ENCODE peak calls at places on chromosomes 6 and 20, in six cellular contexts. One of them, this sample, is unnamed.

GRCh38 chr20:4091332-4092135 is 76.2 kb upstream of the RNF24 start:
- DNase-seq in NCI-H187 treated with DMSO at 0.1 percent for 48 hours: no peak
- DNase-seq in H1: no peak
- DNase-seq in activated T-cell treated with anti-CD3 and anti-CD28 coated beads, Interleukin-2, amount 50 U/mL, for 4 hours: peak; percentile 32
- DNase-seq in transverse colon: peak; percentile 66
- DNase-seq in HCT116: no peak
- DNase-seq in this sample: peak; percentile 65

GRCh38 chr6:55734256-55734655 is 141.1 kb downstream of the BMP5 start:
- DNase-seq in NCI-H187 treated with DMSO at 0.1 percent for 48 hours: no peak
- DNase-seq in H1: no peak
- DNase-seq in activated T-cell treated with anti-CD3 and anti-CD28 coated beads, Interleukin-2, amount 50 U/mL, for 4 hours: no peak
- DNase-seq in transverse colon: no peak
- DNase-seq in HCT116: no peak
- DNase-seq in this sample: no peak

GRCh38 chr6:96942676-96943075 is 18.1 kb downstream of the KLHL32 start:
- DNase-seq in NCI-H187 treated with DMSO at 0.1 percent for 48 hours: no peak
- DNase-seq in H1: no peak
- DNase-seq in activated T-cell treated with anti-CD3 and anti-CD28 coated beads, Interleukin-2, amount 50 U/mL, for 4 hours: no peak
- DNase-seq in transverse colon: no peak
- DNase-seq in HCT116: no peak
- DNase-seq in this sample: no peak

GRCh38 chr20:24163501-24163900 is 174.9 kb upstream of the GGTLC1 start:
- DNase-seq in NCI-H187 treated with DMSO at 0.1 percent for 48 hours: no peak
- DNase-seq in H1: no peak
- DNase-seq in activated T-cell treated with anti-CD3 and anti-CD28 coated beads, Interleukin-2, amount 50 U/mL, for 4 hours: no peak
- DNase-seq in transverse colon: no peak
- DNase-seq in HCT116: no peak
- DNase-seq in this sample: no peak

GRCh38 chr6:84762220-84762940 is 2.0 kb downstream of the TBX18 start:
- DNase-seq in NCI-H187 treated with DMSO at 0.1 percent for 48 hours: no peak
- DNase-seq in H1: no peak
- DNase-seq in activated T-cell treated with anti-CD3 and anti-CD28 coated beads, Interleukin-2, amount 50 U/mL, for 4 hours: no peak
- DNase-seq in transverse colon: no peak
- DNase-seq in HCT116: no peak
- DNase-seq in this sample: no peak

GRCh38 chr6:57262901-57263694 is 41.0 kb upstream of the RAB23 start:
- DNase-seq in NCI-H187 treated with DMSO at 0.1 percent for 48 hours: no peak
- DNase-seq in H1: no peak
- DNase-seq in activated T-cell treated with anti-CD3 and anti-CD28 coated beads, Interleukin-2, amount 50 U/mL, for 4 hours: no peak
- DNase-seq in transverse colon: no peak
- DNase-seq in HCT116: no peak
- DNase-seq in this sample: no peak

GRCh38 chr6:135346747-135347146 is 150.8 kb downstream of the AHI1 start:
- DNase-seq in NCI-H187 treated with DMSO at 0.1 percent for 48 hours: no peak
- DNase-seq in H1: no peak
- DNase-seq in activated T-cell treated with anti-CD3 and anti-CD28 coated beads, Interleukin-2, amount 50 U/mL, for 4 hours: no peak
- DNase-seq in transverse colon: no peak
- DNase-seq in HCT116: no peak
- DNase-seq in this sample: no peak

GRCh38 chr6:133207754-133208153 is 33.4 kb upstream of the EYA4 start:
- DNase-seq in NCI-H187 treated with DMSO at 0.1 percent for 48 hours: no peak
- DNase-seq in H1: no peak
- DNase-seq in activated T-cell treated with anti-CD3 and anti-CD28 coated beads, Interleukin-2, amount 50 U/mL, for 4 hours: no peak
- DNase-seq in transverse colon: no peak
- DNase-seq in HCT116: no peak
- DNase-seq in this sample: no peak

GRCh38 chr20:45489083-45489531 is 19.6 kb downstream of the WFDC2 start:
- DNase-seq in NCI-H187 treated with DMSO at 0.1 percent for 48 hours: no peak
- DNase-seq in H1: no peak
- DNase-seq in activated T-cell treated with anti-CD3 and anti-CD28 coated beads, Interleukin-2, amount 50 U/mL, for 4 hours: no peak
- DNase-seq in transverse colon: no peak
- DNase-seq in HCT116: peak; percentile 21
- DNase-seq in this sample: no peak

GRCh38 chr20:19668406-19668805 is 89.7 kb upstream of the RIN2 start:
- DNase-seq in NCI-H187 treated with DMSO at 0.1 percent for 48 hours: no peak
- DNase-seq in H1: no peak
- DNase-seq in activated T-cell treated with anti-CD3 and anti-CD28 coated beads, Interleukin-2, amount 50 U/mL, for 4 hours: no peak
- DNase-seq in transverse colon: no peak
- DNase-seq in HCT116: no peak
- DNase-seq in this sample: no peak

GRCh38 chr20:56519551-56519950 is 5.0 kb upstream of the FAM209A start:
- DNase-seq in NCI-H187 treated with DMSO at 0.1 percent for 48 hours: no peak
- DNase-seq in H1: no peak
- DNase-seq in activated T-cell treated with anti-CD3 and anti-CD28 coated beads, Interleukin-2, amount 50 U/mL, for 4 hours: no peak
- DNase-seq in transverse colon: no peak
- DNase-seq in HCT116: no peak
- DNase-seq in this sample: no peak

GRCh38 chr6:28750926-28751458 is 172.8 kb downstream of the TRIM27 start:
- DNase-seq in NCI-H187 treated with DMSO at 0.1 percent for 48 hours: no peak
- DNase-seq in H1: no peak
- DNase-seq in activated T-cell treated with anti-CD3 and anti-CD28 coated beads, Interleukin-2, amount 50 U/mL, for 4 hours: no peak
- DNase-seq in transverse colon: no peak
- DNase-seq in HCT116: no peak
- DNase-seq in this sample: no peak

This sample was measured in breast epithelium.